ENCODE peak calls at places on chromosome 3, in seven cellular contexts. L is A549, W is colonic mucosa, Y is neuronal stem cell, I is Peyer's patch, E is fibroblast of lung, T is coronary artery. X is an unnamed sample.

GRCh38 chr3:45981321-45982038 is 14.1 kb downstream of the FYCO1 start:
- DNase-seq in T (no peak), I (no peak), W (no peak), E (peak; percentile 25), Y (no peak), L (no peak), X (no peak)

GRCh38 chr3:132593950-132594328 is 3.1 kb upstream of the ACKR4 start:
- DNase-seq in E (peak; percentile 58), Y (no peak), T (no peak), L (no peak), I (no peak), W (no peak), X (no peak)

GRCh38 chr3:159732172-159733111 is 256.2 kb upstream of the IL12A start:
- DNase-seq in I (no peak), T (no peak), Y (peak; percentile 24), W (no peak), L (peak; percentile 64), E (peak; percentile 54), X (no peak)

GRCh38 chr3:138440137-138440536 is 5.7 kb downstream of the ESYT3 start:
- DNase-seq in W (no peak), I (no peak), L (no peak), Y (no peak), T (no peak), E (no peak), X (no peak)

GRCh38 chr3:158313344-158313927 is 203.5 kb downstream of the RSRC1 start:
- DNase-seq in T (no peak), L (peak; percentile 60), E (peak; percentile 48), W (no peak), Y (no peak), I (no peak), X (no peak)

GRCh38 chr3:38084019-38084968 is 45.3 kb downstream of the DLEC1 start:
- DNase-seq in W (no peak), E (peak; percentile 23), T (no peak), I (no peak), L (peak; percentile 22), Y (no peak), X (no peak)

GRCh38 chr3:46612324-46612723 is at the start of gene FAM240A:
- DNase-seq in I (no peak), W (no peak), L (no peak), Y (no peak), T (no peak), E (peak; percentile 47), X (no peak)

GRCh38 chr3:124786491-124787241 is 56.4 kb downstream of the UMPS start:
- DNase-seq in I (no peak), T (no peak), Y (no peak), W (peak; percentile 41), E (peak; percentile 68), L (peak; percentile 66), X (no peak)

GRCh38 chr3:149128856-149129255 is 582 bp upstream of the HPS3 start:
- DNase-seq in I (no peak), L (no peak), W (no peak), T (no peak), Y (no peak), E (no peak), X (no peak)

GRCh38 chr3:126663750-126664149 is 8.8 kb upstream of the TXNRD3 start:
- DNase-seq in E (no peak), Y (no peak), T (no peak), I (no peak), W (no peak), L (no peak), X (no peak)

GRCh38 chr3:16916840-16917239 is 32.1 kb downstream of the PLCL2 start:
- DNase-seq in T (no peak), E (no peak), L (no peak), W (no peak), Y (no peak), I (no peak), X (no peak)

GRCh38 chr3:109784852-109785631 is 447.7 kb upstream of the DPPA4 start:
- DNase-seq in L (no peak), T (no peak), Y (no peak), E (peak; percentile 15), I (no peak), W (no peak), X (no peak)

GRCh38 chr3:126678691-126679317 is 23.9 kb upstream of the TXNRD3 start:
- DNase-seq in T (peak; percentile 54), I (peak; percentile 35), E (no peak), L (no peak), W (peak; percentile 18), Y (no peak), X (no peak)

GRCh38 chr3:32453346-32453745 is 49.3 kb downstream of the CMTM6 start:
- DNase-seq in L (peak; percentile 17), T (no peak), E (peak; percentile 84), I (peak; percentile 3), W (peak; percentile 10), Y (no peak), X (no peak)

GRCh38 chr3:130543322-130543721 is 26.3 kb downstream of the COL6A6 start:
- DNase-seq in W (no peak), I (no peak), L (no peak), Y (no peak), E (no peak), T (no peak), X (no peak)

GRCh38 chr3:22713936-22714335 is 489.2 kb upstream of the UBE2E2 start:
- DNase-seq in L (peak; percentile 64), W (no peak), I (no peak), Y (no peak), E (peak; percentile 84), T (no peak), X (no peak)

GRCh38 chr3:66136597-66136996 is 84.2 kb upstream of the SLC25A26 start:
- DNase-seq in T (no peak), L (no peak), E (no peak), Y (no peak), I (no peak), W (no peak), X (no peak)

GRCh38 chr3:107208100-107208499 is 169.1 kb upstream of the CCDC54 start:
- DNase-seq in E (peak; percentile 100), Y (peak; percentile 43), W (peak; percentile 25), L (peak; percentile 49), T (no peak), I (no peak), X (peak; percentile 40)

GRCh38 chr3:186427627-186428026 is 65.6 kb upstream of the DGKG start:
- DNase-seq in W (no peak), E (peak; percentile 47), L (no peak), I (no peak), Y (no peak), T (no peak), X (no peak)

GRCh38 chr3:195803309-195803908 is 8.3 kb downstream of the MUC4 start:
- DNase-seq in I (no peak), T (no peak), E (peak; percentile 11), L (no peak), Y (no peak), W (peak; percentile 32), X (no peak)

GRCh38 chr3:169052465-169053302 is 610.8 kb downstream of the MECOM start:
- DNase-seq in W (no peak), E (no peak), Y (no peak), L (no peak), I (no peak), T (no peak), X (no peak)

GRCh38 chr3:11593318-11594034 is 50.2 kb downstream of the VGLL4 start:
- DNase-seq in I (no peak), E (no peak), W (no peak), Y (no peak), L (no peak), T (no peak), X (no peak)

GRCh38 chr3:186909078-186909853 is 21.1 kb upstream of the ST6GAL1 start:
- DNase-seq in L (no peak), Y (no peak), W (peak; percentile 41), I (peak; percentile 88), T (no peak), E (no peak), X (no peak)

GRCh38 chr3:134697830-134698699 is 47.2 kb upstream of the KY start:
- DNase-seq in W (no peak), E (no peak), T (no peak), I (no peak), Y (no peak), L (no peak), X (no peak)

GRCh38 chr3:133038089-133038730 is at the start of gene TMEM108:
- DNase-seq in T (peak; percentile 81), W (peak; percentile 62), E (peak; percentile 70), I (peak; percentile 21), Y (peak; percentile 87), L (peak; percentile 39), X (peak; percentile 71)

GRCh38 chr3:41792806-41793205 is 169.1 kb downstream of the ULK4 start:
- DNase-seq in L (no peak), Y (no peak), T (no peak), I (no peak), E (no peak), W (no peak), X (no peak)

GRCh38 chr3:129756871-129757270 is 136.6 kb downstream of the TMCC1 start:
- DNase-seq in T (no peak), E (peak; percentile 75), I (no peak), L (no peak), Y (no peak), W (no peak), X (no peak)

DNA sequence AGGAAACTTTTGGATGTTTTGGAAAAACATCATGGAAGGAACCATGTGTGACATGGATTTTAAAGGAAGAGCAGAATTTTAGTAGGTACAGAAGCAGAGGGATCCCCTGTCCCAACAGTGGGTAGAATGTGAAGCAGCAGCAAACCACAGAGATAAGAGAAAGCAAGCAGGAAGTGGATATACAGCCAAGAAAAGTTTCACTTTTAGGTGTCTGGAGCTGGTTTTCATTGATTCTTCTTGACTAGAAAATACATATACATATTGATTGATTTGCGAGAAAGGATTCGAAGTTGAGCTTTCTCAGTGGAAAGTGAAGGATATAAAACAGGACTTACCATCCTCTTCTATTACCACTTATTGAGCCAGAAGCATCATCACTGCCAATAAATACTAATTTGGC is 133.5 kb downstream of the KCNMB2 start:
- DNase-seq in W (no peak), I (no peak), L (no peak), T (no peak), Y (no peak), E (no peak), X (no peak)
- H3K27ac ChIP-seq in W (no peak overlapping the region), I (no peak overlapping the region), L (no peak overlapping the region), T (no peak overlapping the region), Y (no peak overlapping the region), E (no peak overlapping the region), X (no peak overlapping the region)

GRCh38 chr3:105744202-105744601 is 124.6 kb downstream of the CBLB start:
- DNase-seq in I (no peak), E (no peak), L (no peak), W (no peak), T (no peak), Y (no peak), X (no peak)
- H3K27ac ChIP-seq in I (no peak overlapping the region), E (no peak overlapping the region), L (no peak overlapping the region), W (no peak overlapping the region), T (no peak overlapping the region), Y (no peak overlapping the region), X (no peak overlapping the region)

GRCh38 chr3:123412076-123412475 is 36.8 kb downstream of the ADCY5 start:
- DNase-seq in L (no peak), W (no peak), I (no peak), E (no peak), Y (no peak), T (no peak), X (no peak)
- H3K27ac ChIP-seq in L (no peak overlapping the region), W (no peak overlapping the region), I (peak overlapping the region; percentile 85), E (no peak overlapping the region), Y (no peak overlapping the region), T (peak overlapping the region; percentile 92), X (peak overlapping the region; percentile 94)

DNA sequence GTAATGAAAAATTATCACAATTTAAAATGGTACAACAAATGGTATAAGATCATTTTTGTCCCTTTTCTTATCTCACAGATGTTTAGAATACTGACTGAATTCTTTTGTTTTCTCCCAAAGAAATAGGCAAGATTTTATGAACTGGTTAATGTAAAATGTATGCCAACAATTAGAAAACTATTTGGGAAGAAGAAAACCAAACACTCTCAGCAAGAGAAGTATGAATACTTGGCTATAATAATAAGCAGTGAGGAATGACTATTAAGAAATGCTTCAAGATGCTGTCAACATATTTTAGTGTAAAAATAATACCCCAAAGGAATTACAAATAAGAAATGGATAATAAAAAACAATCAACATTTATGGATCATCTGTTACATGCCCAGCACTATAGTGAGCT is 18.5 kb downstream of the SHQ1 start:
- DNase-seq in E (no peak), L (no peak), Y (no peak), W (no peak), I (no peak), T (no peak), X (no peak)
- H3K27ac ChIP-seq in E (no peak overlapping the region), L (no peak overlapping the region), Y (no peak overlapping the region), W (no peak overlapping the region), I (no peak overlapping the region), T (no peak overlapping the region), X (no peak overlapping the region)

X was measured in caudate nucleus.